ENCODE peak calls at places on chromosomes 16 and 17, in ten cellular contexts. B is left lung, C is foreskin keratinocyte, Z is body of pancreas, I is HFF-Myc, U is fibroblast of pulmonary artery, T is cardiac muscle cell, N is AG04450, V is tibial artery, A is pancreas. Y is an unnamed sample.

GRCh38 chr17:46877466-46877865 is 26.1 kb downstream of the WNT9B start:
- DNase-seq in B (no peak), C (no peak), Z (no peak), I (no peak), U (no peak), T (no peak), N (no peak), V (no peak), A (no peak), Y (no peak)

GRCh38 chr16:1800703-1801102 is 7.2 kb upstream of the IGFALS start:
- DNase-seq in B (no peak), C (no peak), Z (no peak), I (no peak), U (no peak), T (no peak), N (no peak), V (no peak), A (no peak), Y (no peak)

GRCh38 chr16:46859719-46860152 is 24.4 kb upstream of the GPT2 start:
- DNase-seq in B (no peak), C (peak; percentile 92), Z (no peak), I (no peak), U (peak; percentile 85), T (peak; percentile 81), N (peak; percentile 52), V (no peak), A (no peak), Y (no peak)

GRCh38 chr17:55005520-55005919 is 37.0 kb downstream of the STXBP4 start:
- DNase-seq in B (no peak), C (peak; percentile 13), Z (no peak), I (peak; percentile 14), U (peak; percentile 34), T (peak; percentile 38), N (no peak), V (no peak), A (no peak), Y (no peak)

GRCh38 chr16:14486520-14487303 is 143.3 kb downstream of the PARN start:
- DNase-seq in B (peak; percentile 81), C (peak; percentile 84), Z (peak; percentile 93), I (peak; percentile 98), U (peak; percentile 95), T (peak; percentile 96), N (peak; percentile 86), V (peak; percentile 88), A (peak; percentile 89), Y (peak; percentile 94)

GRCh38 chr16:28192811-28193529 is 18.8 kb downstream of the XPO6 start:
- DNase-seq in B (no peak), C (no peak), Z (no peak), I (no peak), U (no peak), T (no peak), N (no peak), V (no peak), A (no peak), Y (no peak)

GRCh38 chr16:88403794-88404581 is 21.2 kb downstream of the ZNF469 start:
- DNase-seq in B (no peak), C (no peak), Z (no peak), I (no peak), U (no peak), T (no peak), N (no peak), V (no peak), A (no peak), Y (no peak)

GRCh38 chr16:27703545-27703944 is 153.6 kb downstream of the KATNIP start:
- DNase-seq in B (no peak), C (peak; percentile 18), Z (no peak), I (no peak), U (peak; percentile 63), T (peak; percentile 41), N (no peak), V (peak; percentile 8), A (no peak), Y (no peak)

GRCh38 chr17:75096082-75096625 is 8.4 kb downstream of the SLC16A5 start:
- DNase-seq in B (peak; percentile 91), C (peak; percentile 98), Z (peak; percentile 71), I (no peak), U (peak; percentile 66), T (peak; percentile 72), N (no peak), V (peak; percentile 60), A (peak; percentile 74), Y (no peak)

GRCh38 chr17:43917348-43918025 is 10.2 kb upstream of the MPP2 start:
- DNase-seq in B (no peak), C (no peak), Z (no peak), I (no peak), U (peak; percentile 42), T (peak; percentile 45), N (no peak), V (no peak), A (no peak), Y (no peak)

GRCh38 chr16:67014641-67015315 is 14.2 kb upstream of the CBFB start:
- DNase-seq in B (peak; percentile 4), C (no peak), Z (no peak), I (no peak), U (no peak), T (no peak), N (no peak), V (no peak), A (no peak), Y (no peak)

GRCh38 chr17:39999067-39999466 is 16.2 kb upstream of the CSF3 start:
- DNase-seq in B (no peak), C (no peak), Z (no peak), I (no peak), U (peak; percentile 18), T (no peak), N (no peak), V (no peak), A (no peak), Y (no peak)

GRCh38 chr17:62720126-62720850 is 87.8 kb downstream of the MARCHF10 start:
- DNase-seq in B (no peak), C (peak; percentile 54), Z (no peak), I (no peak), U (no peak), T (no peak), N (no peak), V (no peak), A (no peak), Y (no peak)
- TF ChIP-seq CTCF in B (no peak), C (peak; percentile 64), Z (no peak), I (peak; percentile 32), U (peak; percentile 34), T (peak; percentile 34), N (peak; percentile 36), V (no peak), A (no peak), Y (peak; percentile 39)

GRCh38 chr16:74626741-74627416 is 20.0 kb upstream of the GLG1 start:
- DNase-seq in B (no peak), C (no peak), Z (no peak), I (no peak), U (no peak), T (no peak), N (no peak), V (no peak), A (no peak), Y (no peak)

GRCh38 chr16:74625500-74626350 is 18.8 kb upstream of the GLG1 start:
- DNase-seq in B (no peak), C (no peak), Z (no peak), I (no peak), U (no peak), T (no peak), N (no peak), V (no peak), A (no peak), Y (no peak)

GRCh38 chr16:74623846-74624245 is 16.9 kb upstream of the GLG1 start:
- DNase-seq in B (no peak), C (no peak), Z (no peak), I (no peak), U (no peak), T (no peak), N (no peak), V (no peak), A (no peak), Y (no peak)

GRCh38 chr16:74622005-74622404 is 15.1 kb upstream of the GLG1 start:
- DNase-seq in B (no peak), C (no peak), Z (no peak), I (no peak), U (no peak), T (no peak), N (no peak), V (no peak), A (no peak), Y (no peak)

GRCh38 chr16:74623214-74623842 is 16.4 kb upstream of the GLG1 start:
- DNase-seq in B (no peak), C (peak; percentile 34), Z (no peak), I (no peak), U (peak; percentile 78), T (peak; percentile 64), N (peak; percentile 27), V (no peak), A (no peak), Y (peak; percentile 45)
- TF ChIP-seq CTCF in B (peak; percentile 57), C (peak; percentile 75), Z (peak; percentile 48), I (peak; percentile 40), U (peak; percentile 61), T (peak; percentile 54), N (peak; percentile 66), V (peak; percentile 56), A (peak; percentile 55), Y (peak; percentile 59)

GRCh38 chr16:29664133-29664912 is 1.3 kb downstream of the SPN start:
- DNase-seq in B (peak; percentile 68), C (no peak), Z (no peak), I (no peak), U (no peak), T (no peak), N (no peak), V (no peak), A (no peak), Y (no peak)
- TF ChIP-seq CTCF in B (no peak), C (no peak), Z (no peak), I (no peak), U (no peak), T (no peak), N (no peak), V (no peak), A (no peak), Y (no peak)

GRCh38 chr16:85633438-85633743 is 20.3 kb downstream of the GSE1 start:
- DNase-seq in B (no peak), C (no peak), Z (no peak), I (no peak), U (no peak), T (no peak), N (no peak), V (no peak), A (no peak), Y (no peak)

GRCh38 chr16:85635545-85636140 is 22.5 kb downstream of the GSE1 start:
- DNase-seq in B (no peak), C (peak; percentile 66), Z (peak; percentile 75), I (no peak), U (no peak), T (no peak), N (no peak), V (no peak), A (peak; percentile 74), Y (no peak)

GRCh38 chr16:85636234-85636812 is 23.2 kb downstream of the GSE1 start:
- DNase-seq in B (no peak), C (no peak), Z (no peak), I (no peak), U (no peak), T (no peak), N (no peak), V (no peak), A (no peak), Y (no peak)

GRCh38 chr16:85633888-85634287 is 20.8 kb downstream of the GSE1 start:
- DNase-seq in B (no peak), C (no peak), Z (no peak), I (no peak), U (no peak), T (no peak), N (no peak), V (no peak), A (no peak), Y (no peak)

GRCh38 chr16:85634747-85635544 is 21.8 kb downstream of the GSE1 start:
- DNase-seq in B (no peak), C (no peak), Z (no peak), I (no peak), U (no peak), T (no peak), N (no peak), V (no peak), A (no peak), Y (no peak)
- TF ChIP-seq CTCF in B (no peak), C (peak; percentile 52), Z (no peak), I (peak; percentile 33), U (no peak), T (no peak), N (peak; percentile 17), V (no peak), A (no peak), Y (peak; percentile 16)